ENCODE peak calls at places on chromosomes 7 and 10, in six cellular contexts. O is heart left ventricle, T is astrocyte of the cerebellum, B is A549, C is fibroblast of the aortic adventitia, Q is adrenal gland. G is an unnamed sample.

GRCh38 chr10:33341638-33342037 is 7.2 kb upstream of the NRP1 start:
- DNase-seq in B (no peak), C (peak), Q (no peak), O (no peak), T (no peak), G (no peak)

GRCh38 chr10:70331486-70332268 is 47.9 kb upstream of the NPFFR1 start:
- DNase-seq in T (peak), O (peak), B (peak), Q (peak), C (peak), G (peak)

GRCh38 chr10:62803993-62804383 is 532 bp upstream of the ADO start:
- DNase-seq in T (no peak), B (no peak), C (no peak), O (no peak), Q (no peak), G (no peak)

GRCh38 chr10:91587710-91588638 is 44.9 kb downstream of the PPP1R3C start:
- DNase-seq in O (no peak), B (peak), Q (no peak), T (no peak), C (peak), G (peak)

GRCh38 chr10:94496010-94496409 is 49.6 kb upstream of the HELLS start:
- DNase-seq in B (no peak), T (no peak), O (no peak), Q (no peak), C (peak), G (no peak)

GRCh38 chr7:2471396-2471795 is 4.8 kb downstream of the GRIFIN start:
- DNase-seq in O (peak), T (no peak), Q (no peak), C (no peak), B (no peak), G (no peak)

GRCh38 chr10:55287346-55287745 is 486.3 kb upstream of the PCDH15 start:
- DNase-seq in C (no peak), Q (no peak), B (no peak), O (no peak), T (no peak), G (no peak)

GRCh38 chr10:89563861-89564478 is 28.6 kb upstream of the SLC16A12 start:
- DNase-seq in C (peak), B (peak), Q (no peak), O (no peak), T (peak), G (no peak)

GRCh38 chr7:77455334-77455733 is 39.2 kb upstream of the GSAP start:
- DNase-seq in B (peak), O (peak), T (peak), C (peak), Q (no peak), G (peak)

GRCh38 chr10:117360994-117361667 is 14.1 kb downstream of the PDZD8 start:
- DNase-seq in C (no peak), T (no peak), O (no peak), B (peak), Q (no peak), G (no peak)

GRCh38 chr10:128361487-128361886 is 235.3 kb upstream of the MKI67 start:
- DNase-seq in O (no peak), Q (no peak), T (no peak), C (no peak), B (no peak), G (no peak)

GRCh38 chr10:125788156-125789034 is 12.8 kb upstream of the MMP21 start:
- DNase-seq in C (no peak), B (no peak), O (no peak), Q (no peak), T (no peak), G (no peak)

GRCh38 chr7:101817031-101817929 is at the start of gene CUX1:
- DNase-seq in T (no peak), B (peak), C (no peak), O (peak), Q (peak), G (no peak)

GRCh38 chr7:76077435-76077834 is 29.5 kb downstream of the MDH2 start:
- DNase-seq in B (no peak), O (no peak), Q (no peak), T (no peak), C (no peak), G (no peak)

GRCh38 chr10:47294057-47294456 is 5.9 kb upstream of the GDF10 start:
- DNase-seq in Q (no peak), B (no peak), O (no peak), T (no peak), C (no peak), G (no peak)

GRCh38 chr10:102632394-102633062 is 11.8 kb upstream of the TRIM8 start:
- DNase-seq in Q (no peak), B (no peak), C (peak), T (no peak), O (no peak), G (no peak)

GRCh38 chr10:101694674-101695403 is at the start of gene FBXW4:
- DNase-seq in O (peak), C (peak), T (no peak), B (peak), Q (peak), G (no peak)

GRCh38 chr10:86727992-86728559 is 28.3 kb upstream of the BMPR1A start:
- DNase-seq in Q (no peak), B (no peak), O (no peak), T (no peak), C (no peak), G (no peak)

GRCh38 chr10:119479048-119479394 is 63.5 kb downstream of the RGS10 start:
- DNase-seq in T (no peak), B (no peak), Q (no peak), O (no peak), C (no peak), G (no peak)

GRCh38 chr7:39413866-39414668 is 152.1 kb upstream of the YAE1 start:
- DNase-seq in B (peak), Q (no peak), O (peak), T (no peak), C (peak), G (peak)

GRCh38 chr10:47402681-47403301 is 18.7 kb upstream of the ZNF488 start:
- DNase-seq in O (peak), C (peak), Q (peak), B (peak), T (peak), G (peak)

GRCh38 chr7:138257459-138258193 is 181.4 kb downstream of the AKR1D1 start:
- DNase-seq in C (peak), B (no peak), O (no peak), T (no peak), Q (no peak), G (no peak)

GRCh38 chr10:89431977-89432376 is 17.6 kb downstream of the IFIT5 start:
- DNase-seq in Q (no peak), T (peak), O (no peak), C (peak), B (peak), G (no peak)

GRCh38 chr10:122495406-122496340 is 34.3 kb downstream of the HTRA1 start:
- DNase-seq in T (peak), O (peak), B (no peak), Q (no peak), C (peak), G (peak)

GRCh38 chr7:4386190-4386589 is 295.9 kb upstream of the FOXK1 start:
- DNase-seq in O (no peak), C (no peak), T (no peak), Q (no peak), B (no peak), G (no peak)

GRCh38 chr10:61470730-61471129 is 17.5 kb upstream of the TMEM26 start:
- DNase-seq in Q (no peak), T (no peak), O (no peak), B (no peak), C (no peak), G (no peak)

GRCh38 chr7:93941956-93942355 is 20.4 kb downstream of the GNG11 start:
- DNase-seq in T (no peak), Q (no peak), B (no peak), C (no peak), O (no peak), G (no peak)

GRCh38 chr10:89659185-89660131 is 14.4 kb upstream of the PANK1 start:
- DNase-seq in Q (no peak), T (peak), B (no peak), O (no peak), C (peak), G (no peak)

GRCh38 chr10:91335147-91335546 is 75.0 kb upstream of the HECTD2 start:
- DNase-seq in O (no peak), Q (no peak), C (no peak), T (no peak), B (peak), G (no peak)

GRCh38 chr7:1537631-1538412 is 7.3 kb downstream of the MAFK start:
- DNase-seq in C (peak), O (peak), T (peak), Q (peak), B (peak), G (peak)

GRCh38 chr7:83819911-83820310 is 171.0 kb upstream of the SEMA3E start:
- DNase-seq in Q (no peak), O (no peak), C (no peak), T (no peak), B (peak), G (no peak)

GRCh38 chr10:75029874-75030273 is 81.6 kb upstream of the SAMD8 start:
- DNase-seq in T (no peak), O (no peak), Q (no peak), B (no peak), C (peak), G (peak)

GRCh38 chr7:50300336-50300735 is 4.2 kb upstream of the IKZF1 start:
- DNase-seq in Q (no peak), O (no peak), C (no peak), B (no peak), T (no peak), G (no peak)
- H3K4me3 ChIP-seq in Q (no peak), O (no peak), C (no peak), B (no peak), T (no peak), G (no peak)

GRCh38 chr10:31152421-31153133 is 120.9 kb upstream of the ZNF438 start:
- DNase-seq in B (no peak), T (no peak), C (no peak), Q (no peak), O (peak), G (no peak)

GRCh38 chr10:31148955-31149354 is 117.3 kb upstream of the ZNF438 start:
- DNase-seq in B (no peak), Q (no peak), O (no peak), C (peak), T (no peak), G (no peak)

GRCh38 chr10:31147220-31147608 is 115.5 kb upstream of the ZNF438 start:
- DNase-seq in O (peak), B (peak), Q (no peak), C (peak), T (no peak), G (peak)

GRCh38 chr10:31151301-31151700 is 119.6 kb upstream of the ZNF438 start:
- DNase-seq in T (no peak), B (no peak), O (no peak), Q (no peak), C (no peak), G (no peak)

GRCh38 chr10:31149835-31150512 is 118.3 kb upstream of the ZNF438 start:
- DNase-seq in B (no peak), T (no peak), C (no peak), Q (no peak), O (no peak), G (no peak)
- H3K4me3 ChIP-seq in B (no peak), T (no peak), C (no peak), Q (no peak), O (no peak), G (no peak)

GRCh38 chr10:133356953-133357292 is 896 bp downstream of the FUOM start:
- DNase-seq in O (no peak), C (no peak), B (no peak), T (no peak), Q (no peak), G (no peak)
- H3K4me3 ChIP-seq in O (peak), C (peak), B (peak), T (peak), Q (no peak), G (peak)

DNA sequence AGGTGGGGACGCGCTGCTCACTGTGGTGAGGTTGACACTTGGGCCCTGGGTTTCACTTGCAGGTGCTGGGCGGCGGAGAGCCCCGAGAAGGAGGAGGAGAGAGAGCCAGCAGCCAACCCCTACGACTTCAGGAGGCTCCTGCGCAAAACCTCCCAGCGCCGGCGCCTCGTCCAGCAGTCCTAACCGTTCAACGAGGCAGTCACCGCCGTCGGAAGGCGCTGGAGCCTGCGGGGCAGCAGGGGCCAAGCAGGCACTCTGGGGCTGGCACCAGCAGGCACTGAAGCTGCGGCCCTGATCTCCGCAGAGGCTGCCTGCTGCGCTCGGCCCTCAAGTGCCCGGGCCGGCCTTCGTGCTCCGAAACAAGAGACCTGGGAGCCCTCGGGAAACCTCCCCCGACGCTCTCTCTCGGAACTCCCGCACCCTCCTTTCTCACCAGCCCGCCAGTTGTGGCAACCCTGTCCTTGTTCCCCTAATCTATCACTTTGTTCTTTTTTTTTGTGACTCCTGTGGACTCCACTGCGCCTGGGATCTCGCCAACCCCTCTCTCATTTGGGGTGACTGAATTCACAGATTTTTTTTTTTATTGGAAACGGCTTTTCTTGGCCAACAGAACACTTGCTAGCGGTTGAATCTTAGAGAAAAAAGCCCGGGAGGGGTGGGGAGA is 4.7 kb upstream of the GAD2 start:
- DNase-seq in T (no peak), Q (no peak), B (no peak), C (no peak), O (no peak), G (no peak)
- H3K4me3 ChIP-seq in T (no peak), Q (no peak), B (no peak), C (no peak), O (no peak), G (no peak)

GRCh38 chr7:27237735-27238334 is 4.8 kb upstream of the EVX1 start:
- DNase-seq in Q (no peak), C (peak), O (no peak), T (no peak), B (no peak), G (no peak)
- H3K4me3 ChIP-seq in Q (no peak), C (no peak), O (no peak), T (no peak), B (no peak), G (no peak)

GRCh38 chr7:21028990-21029337 is 242.3 kb upstream of the SP8 start:
- DNase-seq in Q (no peak), B (no peak), C (no peak), T (no peak), O (no peak), G (no peak)
- H3K4me3 ChIP-seq in Q (no peak), B (no peak), C (no peak), T (no peak), O (no peak), G (no peak)